ENCODE peak calls at places on chromosomes 5 and 9, in eight cellular contexts. I is GM03348; L is activated naive CD8-positive, alpha-beta T cell treated with anti-CD3 and anti-CD28 coated beads, Interleukin-2, amount 50 U/mL, for 16 hours; X is CD8-positive, alpha-beta memory T cell; K is HCEC 1CT; M is GM10248; A is B cell; Y is transverse colon. T is an unnamed sample.

GRCh38 chr9:134988706-134989105 is 71.0 kb upstream of the FCN1 start:
- DNase-seq in I (no peak), L (no peak), X (no peak), K (no peak), M (no peak), A (no peak), Y (no peak), T (no peak)

GRCh38 chr5:145118109-145118508 is 717.0 kb downstream of the PRELID2 start:
- DNase-seq in I (no peak), L (no peak), X (no peak), K (no peak), M (no peak), A (no peak), Y (no peak), T (no peak)

GRCh38 chr9:3040761-3041160 is 196.9 kb upstream of the PUM3 start:
- DNase-seq in I (no peak), L (no peak), X (no peak), K (peak), M (no peak), A (no peak), Y (no peak), T (no peak)

GRCh38 chr5:131671994-131672655 is 37.1 kb upstream of the RAPGEF6 start:
- DNase-seq in I (peak), L (no peak), X (no peak), K (peak), M (no peak), A (no peak), Y (no peak), T (peak)

GRCh38 chr9:37943329-37944265 is 39.7 kb upstream of the SLC25A51 start:
- DNase-seq in I (peak), L (no peak), X (no peak), K (peak), M (no peak), A (no peak), Y (no peak), T (no peak)

GRCh38 chr5:37631939-37632338 is 207.9 kb downstream of the GDNF start:
- DNase-seq in I (no peak), L (no peak), X (no peak), K (no peak), M (no peak), A (no peak), Y (no peak), T (no peak)

GRCh38 chr9:124747065-124747464 is 24.0 kb downstream of the NR6A1 start:
- DNase-seq in I (no peak), L (no peak), X (no peak), K (no peak), M (no peak), A (no peak), Y (no peak), T (no peak)

GRCh38 chr5:68550031-68550430 is 334.5 kb downstream of the PIK3R1 start:
- DNase-seq in I (no peak), L (no peak), X (no peak), K (no peak), M (no peak), A (no peak), Y (no peak), T (no peak)

GRCh38 chr5:64147849-64148441 is 17.7 kb upstream of the RNF180 start:
- DNase-seq in I (peak), L (no peak), X (no peak), K (no peak), M (peak), A (no peak), Y (peak), T (peak)

GRCh38 chr9:129964901-129965734 is 77.9 kb downstream of the FNBP1 start:
- DNase-seq in I (peak), L (no peak), X (no peak), K (peak), M (no peak), A (no peak), Y (no peak), T (no peak)

GRCh38 chr5:173235499-173236394 is 741 bp upstream of the NKX2-5 start:
- DNase-seq in I (no peak), L (no peak), X (no peak), K (no peak), M (no peak), A (no peak), Y (no peak), T (no peak)

GRCh38 chr9:128001411-128002298 is 20.9 kb upstream of the EEIG1 start:
- DNase-seq in I (peak), L (no peak), X (no peak), K (peak), M (no peak), A (no peak), Y (no peak), T (no peak)

GRCh38 chr5:93649234-93649900 is 66.3 kb downstream of the NR2F1 start:
- DNase-seq in I (no peak), L (no peak), X (no peak), K (no peak), M (no peak), A (no peak), Y (no peak), T (no peak)

GRCh38 chr9:110047955-110048472 is 159.9 kb downstream of the C9orf152 start:
- DNase-seq in I (no peak), L (no peak), X (peak), K (no peak), M (peak), A (no peak), Y (no peak), T (peak)

GRCh38 chr9:98074119-98074990 is 17.8 kb downstream of the NANS start:
- DNase-seq in I (peak), L (peak), X (peak), K (peak), M (peak), A (peak), Y (peak), T (peak)

GRCh38 chr5:150407097-150407720 is 5.5 kb downstream of the CD74 start:
- DNase-seq in I (no peak), L (no peak), X (no peak), K (no peak), M (no peak), A (peak), Y (no peak), T (peak)

GRCh38 chr5:10704949-10705621 is 55.9 kb downstream of the DAP start:
- DNase-seq in I (peak), L (no peak), X (no peak), K (peak), M (no peak), A (no peak), Y (no peak), T (no peak)

GRCh38 chr9:110116543-110116885 is 91.4 kb downstream of the C9orf152 start:
- DNase-seq in I (peak), L (no peak), X (no peak), K (peak), M (no peak), A (no peak), Y (no peak), T (no peak)

GRCh38 chr9:89351584-89351983 is 33.3 kb downstream of the SECISBP2 start:
- DNase-seq in I (no peak), L (no peak), X (no peak), K (no peak), M (no peak), A (no peak), Y (no peak), T (no peak)

GRCh38 chr5:136143763-136144162 is 11.1 kb downstream of the SMAD5 start:
- DNase-seq in I (no peak), L (no peak), X (no peak), K (no peak), M (no peak), A (no peak), Y (no peak), T (no peak)

GRCh38 chr9:108142504-108143201 is 653.1 kb upstream of the KLF4 start:
- DNase-seq in I (peak), L (no peak), X (no peak), K (peak), M (no peak), A (peak), Y (peak), T (no peak)

GRCh38 chr5:68924490-68925145 is 169.2 kb upstream of the SLC30A5 start:
- DNase-seq in I (peak), L (no peak), X (no peak), K (no peak), M (no peak), A (no peak), Y (no peak), T (no peak)

GRCh38 chr9:108254236-108254635 is 601.5 kb downstream of the ACTL7B start:
- DNase-seq in I (no peak), L (no peak), X (no peak), K (no peak), M (no peak), A (no peak), Y (no peak), T (no peak)

T was measured in NCI-H146.